ENCODE peak calls at places on chromosomes 13 and 19, in eight cellular contexts. D, E, J, S, A, I, N and F are unnamed samples.

GRCh38 chr13:77810430-77810829 is 108.2 kb downstream of the EDNRB start:
- DNase-seq in D (peak; percentile 65), E (no peak), N (peak; percentile 45), I (no peak), A (no peak), S (no peak), J (no peak), F (no peak)

GRCh38 chr13:33793726-33794125 is 24.2 kb upstream of the RFC3 start:
- DNase-seq in N (no peak), S (no peak), I (no peak), E (no peak), A (no peak), D (no peak), J (no peak), F (no peak)

GRCh38 chr19:4376991-4377781 is 23.2 kb downstream of the SH3GL1 start:
- DNase-seq in E (no peak), I (no peak), D (no peak), J (no peak), A (no peak), S (no peak), N (no peak), F (no peak)

GRCh38 chr13:91154954-91155353 is 192.5 kb upstream of the MIR17HG start:
- DNase-seq in J (no peak), S (no peak), I (no peak), D (no peak), E (no peak), N (peak; percentile 61), A (no peak), F (no peak)

GRCh38 chr13:29955137-29955650 is 104.8 kb upstream of the UBL3 start:
- DNase-seq in I (no peak), E (no peak), A (no peak), J (no peak), D (no peak), S (no peak), N (no peak), F (no peak)

GRCh38 chr19:2014731-2015610 is 543 bp downstream of the BTBD2 start:
- DNase-seq in E (no peak), J (no peak), I (no peak), D (no peak), A (peak; percentile 72), S (no peak), N (no peak), F (no peak)

GRCh38 chr13:51970251-51970793 is 40.9 kb downstream of the ATP7B start:
- DNase-seq in A (no peak), S (no peak), D (no peak), J (no peak), E (no peak), N (no peak), I (no peak), F (no peak)

GRCh38 chr19:13007292-13008045 is 12.2 kb downstream of the NFIX start:
- DNase-seq in A (no peak), D (peak; percentile 42), S (no peak), J (peak; percentile 73), I (no peak), N (no peak), E (no peak), F (no peak)

GRCh38 chr13:78978381-78978998 is 319.5 kb upstream of the OBI1 start:
- DNase-seq in N (peak; percentile 78), J (no peak), A (peak; percentile 6), S (no peak), D (peak; percentile 75), I (peak; percentile 17), E (peak; percentile 49), F (peak; percentile 7)

GRCh38 chr13:45113809-45114208 is 6.5 kb upstream of the GTF2F2 start:
- DNase-seq in A (no peak), E (no peak), S (no peak), J (no peak), D (no peak), N (no peak), I (no peak), F (no peak)

GRCh38 chr19:531753-532571 is at the start of gene CDC34:
- DNase-seq in D (no peak), J (no peak), S (no peak), I (no peak), N (no peak), A (peak; percentile 50), E (no peak), F (no peak)

GRCh38 chr19:2032296-2032941 is 16.9 kb upstream of the BTBD2 start:
- DNase-seq in D (peak; percentile 77), I (no peak), A (peak; percentile 90), S (no peak), J (peak; percentile 95), N (peak; percentile 94), E (peak; percentile 92), F (peak; percentile 11)

GRCh38 chr19:15498910-15499309 is 9.4 kb upstream of the CYP4F22 start:
- DNase-seq in D (no peak), I (no peak), S (no peak), E (no peak), A (no peak), N (no peak), J (no peak), F (no peak)

GRCh38 chr13:44407379-44407778 is 33.8 kb downstream of the SERP2 start:
- DNase-seq in I (no peak), E (no peak), S (no peak), N (no peak), J (no peak), A (no peak), D (no peak), F (no peak)

GRCh38 chr19:47107953-47108746 is 5.4 kb downstream of the ZC3H4 start:
- DNase-seq in N (peak; percentile 59), J (no peak), S (no peak), E (peak; percentile 48), I (no peak), D (peak; percentile 43), A (no peak), F (no peak)

GRCh38 chr13:45297456-45298205 is 43.4 kb downstream of the TPT1 start:
- DNase-seq in E (no peak), D (no peak), N (no peak), I (no peak), S (no peak), A (no peak), J (no peak), F (no peak)

GRCh38 chr19:3302755-3303154 is 63.6 kb upstream of the NFIC start:
- DNase-seq in E (no peak), A (no peak), S (no peak), N (no peak), J (no peak), D (no peak), I (no peak), F (no peak)

GRCh38 chr19:44532819-44533218 is 3.3 kb upstream of the CEACAM20 start:
- DNase-seq in A (no peak), I (no peak), S (no peak), N (no peak), D (no peak), J (no peak), E (no peak), F (no peak)

GRCh38 chr19:13318190-13318589 is 168.0 kb downstream of the IER2 start:
- DNase-seq in J (no peak), E (no peak), A (no peak), D (no peak), N (peak; percentile 48), S (no peak), I (no peak), F (no peak)

GRCh38 chr13:20702945-20703784 is at the start of gene IL17D:
- DNase-seq in I (no peak), N (no peak), D (no peak), J (no peak), A (no peak), S (peak; percentile 14), E (peak; percentile 47), F (no peak)

GRCh38 chr19:32969549-32969948 is 2.2 kb downstream of the CEP89 start:
- DNase-seq in J (no peak), A (no peak), D (no peak), I (no peak), N (no peak), S (no peak), E (no peak), F (no peak)

GRCh38 chr19:14383898-14384669 is 2.8 kb downstream of the ADGRE5 start:
- DNase-seq in J (no peak), D (peak; percentile 44), E (no peak), S (peak; percentile 51), I (no peak), A (peak; percentile 86), N (peak; percentile 54), F (peak; percentile 65)

GRCh38 chr19:45630463-45630862 is 8.7 kb downstream of the EML2 start:
- DNase-seq in S (no peak), D (peak; percentile 95), N (no peak), J (no peak), I (peak; percentile 87), A (peak; percentile 88), E (no peak), F (no peak)

GRCh38 chr13:112446867-112447266 is 70.7 kb downstream of the SPACA7 start:
- DNase-seq in S (no peak), D (no peak), J (no peak), A (no peak), I (no peak), E (no peak), N (no peak), F (no peak)

GRCh38 chr19:3409346-3410064 is 43.1 kb downstream of the NFIC start:
- DNase-seq in J (peak; percentile 82), S (no peak), E (no peak), I (no peak), A (no peak), N (no peak), D (no peak), F (no peak)